ENCODE peak calls at places on chromosome 7, in seven cellular contexts. One of them, this sample, is unnamed.

GRCh38 chr7:27375958-27376357 is 133.4 kb downstream of the EVX1 start:
- ATAC-seq in right cardiac atrium: peak; percentile 47
- ATAC-seq in foreskin keratinocyte: no peak
- ATAC-seq in mucosa of descending colon: no peak
- ATAC-seq in CD4-positive, alpha-beta T cell: no peak
- ATAC-seq in lower lobe of right lung: no peak
- ATAC-seq in Right ventricle myocardium inferior: peak; percentile 70
- ATAC-seq in this sample: no peak

GRCh38 chr7:157056957-157057902 is 46.8 kb upstream of the MNX1 start:
- ATAC-seq in right cardiac atrium: no peak
- ATAC-seq in foreskin keratinocyte: no peak
- ATAC-seq in mucosa of descending colon: no peak
- ATAC-seq in CD4-positive, alpha-beta T cell: no peak
- ATAC-seq in lower lobe of right lung: no peak
- ATAC-seq in Right ventricle myocardium inferior: no peak
- ATAC-seq in this sample: no peak

GRCh38 chr7:35908305-35909223 is 107.7 kb downstream of the SEPTIN7 start:
- ATAC-seq in right cardiac atrium: peak; percentile 64
- ATAC-seq in foreskin keratinocyte: no peak
- ATAC-seq in mucosa of descending colon: no peak
- ATAC-seq in CD4-positive, alpha-beta T cell: no peak
- ATAC-seq in lower lobe of right lung: no peak
- ATAC-seq in Right ventricle myocardium inferior: peak; percentile 69
- ATAC-seq in this sample: no peak

GRCh38 chr7:149284850-149285580 is 23.0 kb downstream of the ZNF783 start:
- ATAC-seq in right cardiac atrium: peak; percentile 97
- ATAC-seq in foreskin keratinocyte: peak; percentile 95
- ATAC-seq in mucosa of descending colon: peak; percentile 99
- ATAC-seq in CD4-positive, alpha-beta T cell: peak; percentile 93
- ATAC-seq in lower lobe of right lung: peak; percentile 99
- ATAC-seq in Right ventricle myocardium inferior: peak; percentile 96
- ATAC-seq in this sample: peak; percentile 97

GRCh38 chr7:141550694-141551079 is 523 bp upstream of the AGK start:
- ATAC-seq in right cardiac atrium: peak; percentile 49
- ATAC-seq in foreskin keratinocyte: peak; percentile 14
- ATAC-seq in mucosa of descending colon: no peak
- ATAC-seq in CD4-positive, alpha-beta T cell: no peak
- ATAC-seq in lower lobe of right lung: peak; percentile 32
- ATAC-seq in Right ventricle myocardium inferior: peak; percentile 21
- ATAC-seq in this sample: no peak

GRCh38 chr7:37824987-37825509 is 23.3 kb upstream of the NME8 start:
- ATAC-seq in right cardiac atrium: no peak
- ATAC-seq in foreskin keratinocyte: no peak
- ATAC-seq in mucosa of descending colon: no peak
- ATAC-seq in CD4-positive, alpha-beta T cell: no peak
- ATAC-seq in lower lobe of right lung: no peak
- ATAC-seq in Right ventricle myocardium inferior: no peak
- ATAC-seq in this sample: no peak

GRCh38 chr7:150580615-150580986 is 13.4 kb downstream of the GIMAP4 start:
- ATAC-seq in right cardiac atrium: no peak
- ATAC-seq in foreskin keratinocyte: no peak
- ATAC-seq in mucosa of descending colon: peak; percentile 90
- ATAC-seq in CD4-positive, alpha-beta T cell: no peak
- ATAC-seq in lower lobe of right lung: no peak
- ATAC-seq in Right ventricle myocardium inferior: no peak
- ATAC-seq in this sample: no peak

GRCh38 chr7:67625257-67625713 is 628.7 kb downstream of the TYW1 start:
- ATAC-seq in right cardiac atrium: peak; percentile 92
- ATAC-seq in foreskin keratinocyte: peak; percentile 75
- ATAC-seq in mucosa of descending colon: peak; percentile 69
- ATAC-seq in CD4-positive, alpha-beta T cell: no peak
- ATAC-seq in lower lobe of right lung: peak; percentile 79
- ATAC-seq in Right ventricle myocardium inferior: peak; percentile 90
- ATAC-seq in this sample: peak; percentile 85

GRCh38 chr7:80088705-80089104 is 45.9 kb upstream of the GNAI1 start:
- ATAC-seq in right cardiac atrium: no peak
- ATAC-seq in foreskin keratinocyte: peak; percentile 78
- ATAC-seq in mucosa of descending colon: no peak
- ATAC-seq in CD4-positive, alpha-beta T cell: no peak
- ATAC-seq in lower lobe of right lung: no peak
- ATAC-seq in Right ventricle myocardium inferior: no peak
- ATAC-seq in this sample: no peak

GRCh38 chr7:141265668-141266067 is 191.8 kb downstream of the TMEM178B start:
- ATAC-seq in right cardiac atrium: no peak
- ATAC-seq in foreskin keratinocyte: no peak
- ATAC-seq in mucosa of descending colon: no peak
- ATAC-seq in CD4-positive, alpha-beta T cell: no peak
- ATAC-seq in lower lobe of right lung: no peak
- ATAC-seq in Right ventricle myocardium inferior: no peak
- ATAC-seq in this sample: no peak

GRCh38 chr7:80785961-80786360 is 132.9 kb downstream of the SEMA3C start:
- ATAC-seq in right cardiac atrium: no peak
- ATAC-seq in foreskin keratinocyte: no peak
- ATAC-seq in mucosa of descending colon: no peak
- ATAC-seq in CD4-positive, alpha-beta T cell: no peak
- ATAC-seq in lower lobe of right lung: no peak
- ATAC-seq in Right ventricle myocardium inferior: no peak
- ATAC-seq in this sample: no peak

GRCh38 chr7:113636727-113637421 is 281.9 kb downstream of the PPP1R3A start:
- ATAC-seq in right cardiac atrium: no peak
- ATAC-seq in foreskin keratinocyte: peak; percentile 98
- ATAC-seq in mucosa of descending colon: no peak
- ATAC-seq in CD4-positive, alpha-beta T cell: no peak
- ATAC-seq in lower lobe of right lung: no peak
- ATAC-seq in Right ventricle myocardium inferior: no peak
- ATAC-seq in this sample: no peak

GRCh38 chr7:49294611-49295010 is 370.3 kb downstream of the CDC14C start:
- ATAC-seq in right cardiac atrium: no peak
- ATAC-seq in foreskin keratinocyte: peak; percentile 84
- ATAC-seq in mucosa of descending colon: no peak
- ATAC-seq in CD4-positive, alpha-beta T cell: no peak
- ATAC-seq in lower lobe of right lung: no peak
- ATAC-seq in Right ventricle myocardium inferior: no peak
- ATAC-seq in this sample: no peak

GRCh38 chr7:112579388-112579787 is 98.6 kb downstream of the LSMEM1 start:
- ATAC-seq in right cardiac atrium: no peak
- ATAC-seq in foreskin keratinocyte: no peak
- ATAC-seq in mucosa of descending colon: no peak
- ATAC-seq in CD4-positive, alpha-beta T cell: no peak
- ATAC-seq in lower lobe of right lung: no peak
- ATAC-seq in Right ventricle myocardium inferior: no peak
- ATAC-seq in this sample: no peak

GRCh38 chr7:7352845-7353244 is 170.5 kb downstream of the C1GALT1 start:
- ATAC-seq in right cardiac atrium: no peak
- ATAC-seq in foreskin keratinocyte: peak; percentile 96
- ATAC-seq in mucosa of descending colon: no peak
- ATAC-seq in CD4-positive, alpha-beta T cell: no peak
- ATAC-seq in lower lobe of right lung: no peak
- ATAC-seq in Right ventricle myocardium inferior: no peak
- ATAC-seq in this sample: no peak

GRCh38 chr7:2180081-2180480 is 52.7 kb downstream of the MAD1L1 start:
- ATAC-seq in right cardiac atrium: no peak
- ATAC-seq in foreskin keratinocyte: no peak
- ATAC-seq in mucosa of descending colon: no peak
- ATAC-seq in CD4-positive, alpha-beta T cell: no peak
- ATAC-seq in lower lobe of right lung: no peak
- ATAC-seq in Right ventricle myocardium inferior: no peak
- ATAC-seq in this sample: no peak

GRCh38 chr7:22934023-22934422 is 79.9 kb downstream of the HYCC1 start:
- ATAC-seq in right cardiac atrium: peak; percentile 77
- ATAC-seq in foreskin keratinocyte: no peak
- ATAC-seq in mucosa of descending colon: no peak
- ATAC-seq in CD4-positive, alpha-beta T cell: no peak
- ATAC-seq in lower lobe of right lung: no peak
- ATAC-seq in Right ventricle myocardium inferior: peak; percentile 72
- ATAC-seq in this sample: peak; percentile 63

GRCh38 chr7:104883248-104883717 is 130.7 kb upstream of the KMT2E start:
- ATAC-seq in right cardiac atrium: peak; percentile 56
- ATAC-seq in foreskin keratinocyte: peak; percentile 23
- ATAC-seq in mucosa of descending colon: peak; percentile 1
- ATAC-seq in CD4-positive, alpha-beta T cell: no peak
- ATAC-seq in lower lobe of right lung: no peak
- ATAC-seq in Right ventricle myocardium inferior: peak; percentile 67
- ATAC-seq in this sample: peak; percentile 21

GRCh38 chr7:100367676-100368613 is 5.3 kb upstream of the PILRA start:
- ATAC-seq in right cardiac atrium: no peak
- ATAC-seq in foreskin keratinocyte: no peak
- ATAC-seq in mucosa of descending colon: peak; percentile 37
- ATAC-seq in CD4-positive, alpha-beta T cell: no peak
- ATAC-seq in lower lobe of right lung: no peak
- ATAC-seq in Right ventricle myocardium inferior: no peak
- ATAC-seq in this sample: no peak

GRCh38 chr7:120774481-120774880 is 83.5 kb downstream of the TSPAN12 start:
- ATAC-seq in right cardiac atrium: no peak
- ATAC-seq in foreskin keratinocyte: no peak
- ATAC-seq in mucosa of descending colon: no peak
- ATAC-seq in CD4-positive, alpha-beta T cell: no peak
- ATAC-seq in lower lobe of right lung: no peak
- ATAC-seq in Right ventricle myocardium inferior: no peak
- ATAC-seq in this sample: no peak

GRCh38 chr7:50303894-50304157 is 690 bp upstream of the IKZF1 start:
- ATAC-seq in right cardiac atrium: no peak
- ATAC-seq in foreskin keratinocyte: peak; percentile 60
- ATAC-seq in mucosa of descending colon: peak; percentile 39
- ATAC-seq in CD4-positive, alpha-beta T cell: peak; percentile 15
- ATAC-seq in lower lobe of right lung: no peak
- ATAC-seq in Right ventricle myocardium inferior: no peak
- ATAC-seq in this sample: no peak

GRCh38 chr7:142455392-142455791 is 197.5 kb upstream of the PRSS58 start:
- ATAC-seq in right cardiac atrium: no peak
- ATAC-seq in foreskin keratinocyte: no peak
- ATAC-seq in mucosa of descending colon: no peak
- ATAC-seq in CD4-positive, alpha-beta T cell: no peak
- ATAC-seq in lower lobe of right lung: no peak
- ATAC-seq in Right ventricle myocardium inferior: no peak
- ATAC-seq in this sample: no peak

GRCh38 chr7:17302575-17303142 is 4.2 kb downstream of the AHR start:
- ATAC-seq in right cardiac atrium: no peak
- ATAC-seq in foreskin keratinocyte: no peak
- ATAC-seq in mucosa of descending colon: no peak
- ATAC-seq in CD4-positive, alpha-beta T cell: no peak
- ATAC-seq in lower lobe of right lung: no peak
- ATAC-seq in Right ventricle myocardium inferior: no peak
- ATAC-seq in this sample: no peak

GRCh38 chr7:69844264-69844868 is 246.1 kb downstream of the AUTS2 start:
- ATAC-seq in right cardiac atrium: no peak
- ATAC-seq in foreskin keratinocyte: no peak
- ATAC-seq in mucosa of descending colon: no peak
- ATAC-seq in CD4-positive, alpha-beta T cell: no peak
- ATAC-seq in lower lobe of right lung: no peak
- ATAC-seq in Right ventricle myocardium inferior: no peak
- ATAC-seq in this sample: no peak

GRCh38 chr7:24912424-24912823 is 67.6 kb downstream of the OSBPL3 start:
- ATAC-seq in right cardiac atrium: no peak
- ATAC-seq in foreskin keratinocyte: peak; percentile 40
- ATAC-seq in mucosa of descending colon: no peak
- ATAC-seq in CD4-positive, alpha-beta T cell: no peak
- ATAC-seq in lower lobe of right lung: no peak
- ATAC-seq in Right ventricle myocardium inferior: no peak
- ATAC-seq in this sample: no peak

GRCh38 chr7:4837041-4837813 is 24.6 kb downstream of the PAPOLB start:
- ATAC-seq in right cardiac atrium: peak; percentile 15
- ATAC-seq in foreskin keratinocyte: no peak
- ATAC-seq in mucosa of descending colon: no peak
- ATAC-seq in CD4-positive, alpha-beta T cell: no peak
- ATAC-seq in lower lobe of right lung: no peak
- ATAC-seq in Right ventricle myocardium inferior: no peak
- ATAC-seq in this sample: no peak

GRCh38 chr7:84822941-84823510 is 363.8 kb downstream of the SEMA3D start:
- ATAC-seq in right cardiac atrium: no peak
- ATAC-seq in foreskin keratinocyte: no peak
- ATAC-seq in mucosa of descending colon: no peak
- ATAC-seq in CD4-positive, alpha-beta T cell: no peak
- ATAC-seq in lower lobe of right lung: no peak
- ATAC-seq in Right ventricle myocardium inferior: no peak
- ATAC-seq in this sample: no peak